ENCODE peak calls at places on chromosomes 5 and 9, in five cellular contexts. L is NCI-H1105; Z is T-cell; J is stimulated activated CD8-positive, alpha-beta memory T cell treated with anti-CD3 and anti-CD28 coated beads, Interleukin-15, amount 100 ng/mL, for 1 hour; H is kidney tubule cell. A is an unnamed sample.

GRCh38 chr5:61347088-61347487 is 15.0 kb downstream of the ZSWIM6 start:
- DNase-seq in L (no peak), J (no peak), H (no peak), Z (no peak), A (no peak)

GRCh38 chr5:103428411-103428871 is 134.1 kb downstream of the NUDT12 start:
- DNase-seq in H (peak; percentile 90), J (no peak), L (peak; percentile 39), Z (no peak), A (no peak)

GRCh38 chr5:17340816-17341215 is 123.4 kb downstream of the BASP1 start:
- DNase-seq in Z (no peak), H (no peak), J (no peak), L (no peak), A (no peak)

GRCh38 chr9:14616188-14616982 is 76.8 kb downstream of the ZDHHC21 start:
- DNase-seq in J (no peak), L (peak; percentile 62), Z (no peak), H (peak; percentile 49), A (no peak)

GRCh38 chr5:67238191-67238590 is 41.6 kb upstream of the CD180 start:
- DNase-seq in H (no peak), L (no peak), J (no peak), Z (no peak), A (no peak)

GRCh38 chr5:675876-676698 is 17.1 kb downstream of the TPPP start:
- DNase-seq in L (no peak), Z (no peak), J (no peak), H (no peak), A (no peak)

GRCh38 chr5:16593630-16594029 is 23.2 kb downstream of the RETREG1 start:
- DNase-seq in Z (no peak), J (no peak), H (no peak), L (no peak), A (no peak)

GRCh38 chr5:113806250-113806649 is 292.8 kb downstream of the YTHDC2 start:
- DNase-seq in Z (no peak), H (peak; percentile 87), L (no peak), J (no peak), A (no peak)

GRCh38 chr9:72526901-72527800 is 5.7 kb downstream of the TMC1 start:
- DNase-seq in L (no peak), J (peak; percentile 51), H (peak; percentile 99), Z (peak; percentile 58), A (peak; percentile 65)

GRCh38 chr5:134647750-134648424 is 698 bp upstream of the SEC24A start:
- DNase-seq in Z (no peak), L (no peak), J (no peak), H (peak; percentile 82), A (no peak)

GRCh38 chr9:81530407-81530810 is 158.9 kb downstream of the TLE1 start:
- DNase-seq in H (no peak), Z (no peak), L (no peak), J (no peak), A (no peak)

GRCh38 chr9:99366601-99367000 is 144.5 kb downstream of the SEC61B start:
- DNase-seq in Z (no peak), J (no peak), L (no peak), H (no peak), A (no peak)

GRCh38 chr5:1208743-1209551 is 7.6 kb downstream of the SLC6A19 start:
- DNase-seq in J (no peak), Z (no peak), H (peak; percentile 54), L (no peak), A (no peak)

GRCh38 chr5:141914154-141914743 is 9.4 kb upstream of the DELE1 start:
- DNase-seq in H (no peak), L (peak; percentile 8), J (no peak), Z (no peak), A (peak; percentile 3)

GRCh38 chr9:86945868-86946711 is 1.2 kb downstream of the GAS1 start:
- DNase-seq in H (peak; percentile 82), Z (peak; percentile 47), J (peak; percentile 12), L (peak; percentile 58), A (peak; percentile 31)

GRCh38 chr5:76590027-76590426 is 33.2 kb downstream of the F2RL2 start:
- DNase-seq in L (no peak), Z (no peak), H (peak; percentile 32), J (no peak), A (no peak)

GRCh38 chr9:100219347-100219746 is 120.3 kb downstream of the INVS start:
- DNase-seq in J (no peak), Z (no peak), H (no peak), L (no peak), A (no peak)

GRCh38 chr9:126417007-126417406 is 90.4 kb downstream of the MVB12B start:
- DNase-seq in L (no peak), Z (no peak), H (no peak), J (no peak), A (no peak)

GRCh38 chr5:168936511-168936910 is 357.3 kb upstream of the PANK3 start:
- DNase-seq in Z (no peak), L (no peak), J (no peak), H (no peak), A (no peak)

GRCh38 chr9:137439158-137439714 is 1.9 kb downstream of the ENTPD8 start:
- DNase-seq in Z (no peak), J (no peak), H (no peak), L (no peak), A (no peak)

GRCh38 chr9:126838055-126838811 is 22.2 kb upstream of the ZBTB34 start:
- DNase-seq in H (no peak), L (no peak), J (no peak), Z (no peak), A (no peak)

GRCh38 chr9:131801811-131802210 is 61.9 kb upstream of the RAPGEF1 start:
- DNase-seq in Z (no peak), L (no peak), J (no peak), H (no peak), A (no peak)

GRCh38 chr5:156687514-156687913 is 162.6 kb upstream of the PPP1R2B start:
- DNase-seq in J (no peak), L (no peak), Z (no peak), H (no peak), A (no peak)

GRCh38 chr5:127567026-127567768 is 49.8 kb downstream of the PRRC1 start:
- DNase-seq in Z (no peak), J (no peak), L (no peak), H (no peak), A (no peak)

GRCh38 chr5:54087436-54087835 is 222.9 kb downstream of the ARL15 start:
- DNase-seq in Z (no peak), J (no peak), L (no peak), H (peak; percentile 92), A (no peak)

GRCh38 chr5:82384025-82384750 is 106.0 kb upstream of the RPS23 start:
- DNase-seq in H (no peak), Z (no peak), L (no peak), J (no peak), A (no peak)

GRCh38 chr9:20500101-20500500 is 122.2 kb downstream of the MLLT3 start:
- DNase-seq in Z (no peak), L (no peak), H (no peak), J (no peak), A (no peak)